ENCODE peak calls at places on chromosome 18, in four cellular contexts. N is A172, J is GM04504, I is mucosa of gallbladder. F is an unnamed sample.

GRCh38 chr18:49784427-49785185 is 28.7 kb downstream of the ACAA2 start:
- DNase-seq in N (no peak), I (no peak), J (peak), F (no peak)

GRCh38 chr18:28041366-28041765 is 135.6 kb downstream of the CDH2 start:
- DNase-seq in J (no peak), I (no peak), N (no peak), F (peak)

GRCh38 chr18:13501896-13502295 is 224.5 kb downstream of the FAM210A start:
- DNase-seq in I (no peak), J (no peak), N (no peak), F (peak)

GRCh38 chr18:36410346-36410745 is 112.8 kb downstream of the FHOD3 start:
- DNase-seq in I (no peak), N (no peak), J (no peak), F (no peak)

GRCh38 chr18:54764786-54765185 is 63.5 kb upstream of the RAB27B start:
- DNase-seq in N (no peak), J (no peak), I (no peak), F (no peak)

GRCh38 chr18:31042391-31043181 is at the start of gene DSC3:
- DNase-seq in I (no peak), J (no peak), N (no peak), F (peak)

GRCh38 chr18:49013961-49014604 is 63.3 kb upstream of the SMAD7 start:
- DNase-seq in I (no peak), N (no peak), J (no peak), F (no peak)

GRCh38 chr18:80249217-80250093 is 2.1 kb upstream of the PARD6G start:
- DNase-seq in N (peak), I (no peak), J (no peak), F (no peak)

GRCh38 chr18:2547477-2548087 is 23.7 kb downstream of the METTL4 start:
- DNase-seq in N (peak), I (no peak), J (no peak), F (peak)

GRCh38 chr18:11857177-11857887 is 6.1 kb downstream of the CHMP1B start:
- DNase-seq in N (peak), J (peak), I (peak), F (peak)

GRCh38 chr18:58671941-58672565 is 788 bp downstream of the MALT1 start:
- DNase-seq in J (no peak), N (no peak), I (peak), F (peak)

GRCh38 chr18:3093624-3094354 is 80.8 kb upstream of the LPIN2 start:
- DNase-seq in J (no peak), N (no peak), I (no peak), F (no peak)

GRCh38 chr18:79851981-79852380 is 54.2 kb downstream of the KCNG2 start:
- DNase-seq in N (no peak), J (no peak), I (no peak), F (no peak)

GRCh38 chr18:63237911-63238710 is 81.5 kb downstream of the BCL2 start:
- DNase-seq in J (peak), I (peak), N (peak), F (peak)

GRCh38 chr18:45978084-45978483 is 11.0 kb upstream of the EPG5 start:
- DNase-seq in N (no peak), I (no peak), J (no peak), F (no peak)